ENCODE peak calls at places on chromosomes 6 and 20, in six cellular contexts. One of them, this sample, is unnamed.

GRCh38 chr6:31559958-31560696 is 12.0 kb upstream of the LTA start:
- DNase-seq in brain pericyte: no peak
- DNase-seq in AG20443: peak; percentile 56
- DNase-seq in neuronal stem cell: no peak
- DNase-seq in Kasumi-1: peak; percentile 98
- DNase-seq in naive B cell: peak; percentile 77
- DNase-seq in this sample: peak; percentile 52

GRCh38 chr6:34917626-34918285 is 28.7 kb downstream of the ANKS1A start:
- DNase-seq in brain pericyte: no peak
- DNase-seq in naive B cell: no peak
- DNase-seq in AG20443: no peak
- DNase-seq in neuronal stem cell: no peak
- DNase-seq in Kasumi-1: no peak
- DNase-seq in this sample: no peak

GRCh38 chr6:33854572-33855030 is 50.8 kb upstream of the MLN start:
- DNase-seq in AG20443: peak; percentile 45
- DNase-seq in Kasumi-1: no peak
- DNase-seq in naive B cell: no peak
- DNase-seq in brain pericyte: no peak
- DNase-seq in neuronal stem cell: no peak
- DNase-seq in this sample: no peak

GRCh38 chr6:21263531-21264287 is 329.8 kb upstream of the SOX4 start:
- DNase-seq in AG20443: no peak
- DNase-seq in brain pericyte: no peak
- DNase-seq in neuronal stem cell: no peak
- DNase-seq in Kasumi-1: no peak
- DNase-seq in naive B cell: no peak
- DNase-seq in this sample: peak; percentile 78

GRCh38 chr6:163180874-163181541 is 233.5 kb upstream of the QKI start:
- DNase-seq in neuronal stem cell: peak; percentile 41
- DNase-seq in AG20443: peak; percentile 77
- DNase-seq in naive B cell: no peak
- DNase-seq in Kasumi-1: no peak
- DNase-seq in brain pericyte: peak; percentile 16
- DNase-seq in this sample: peak; percentile 35

GRCh38 chr20:43463133-43463863 is 5.6 kb downstream of the SRSF6 start:
- DNase-seq in Kasumi-1: no peak
- DNase-seq in naive B cell: no peak
- DNase-seq in brain pericyte: no peak
- DNase-seq in AG20443: no peak
- DNase-seq in neuronal stem cell: no peak
- DNase-seq in this sample: no peak

GRCh38 chr6:77231438-77232305 is 231.6 kb downstream of the HTR1B start:
- DNase-seq in brain pericyte: no peak
- DNase-seq in Kasumi-1: no peak
- DNase-seq in AG20443: no peak
- DNase-seq in neuronal stem cell: peak; percentile 24
- DNase-seq in naive B cell: no peak
- DNase-seq in this sample: peak; percentile 21

GRCh38 chr6:154230910-154231595 is 125.5 kb downstream of the IPCEF1 start:
- DNase-seq in AG20443: no peak
- DNase-seq in naive B cell: no peak
- DNase-seq in brain pericyte: no peak
- DNase-seq in neuronal stem cell: no peak
- DNase-seq in Kasumi-1: no peak
- DNase-seq in this sample: no peak

GRCh38 chr20:54069501-54069971 is 858 bp downstream of the BCAS1 start:
- DNase-seq in neuronal stem cell: no peak
- DNase-seq in naive B cell: no peak
- DNase-seq in brain pericyte: no peak
- DNase-seq in AG20443: no peak
- DNase-seq in Kasumi-1: no peak
- DNase-seq in this sample: no peak

GRCh38 chr20:44433751-44434538 is 41.7 kb upstream of the TTPAL start:
- DNase-seq in naive B cell: no peak
- DNase-seq in Kasumi-1: no peak
- DNase-seq in neuronal stem cell: no peak
- DNase-seq in AG20443: no peak
- DNase-seq in brain pericyte: no peak
- DNase-seq in this sample: no peak

GRCh38 chr20:35947489-35947888 is 6.8 kb downstream of the SCAND1 start:
- DNase-seq in neuronal stem cell: no peak
- DNase-seq in Kasumi-1: peak; percentile 52
- DNase-seq in AG20443: peak; percentile 30
- DNase-seq in naive B cell: peak; percentile 9
- DNase-seq in brain pericyte: no peak
- DNase-seq in this sample: peak; percentile 33

GRCh38 chr6:23659125-23659524 is 466.9 kb upstream of the NRSN1 start:
- DNase-seq in brain pericyte: no peak
- DNase-seq in neuronal stem cell: peak; percentile 43
- DNase-seq in naive B cell: no peak
- DNase-seq in Kasumi-1: peak; percentile 55
- DNase-seq in AG20443: no peak
- DNase-seq in this sample: peak; percentile 20

GRCh38 chr6:4447646-4448315 is 312.4 kb upstream of the ECI2 start:
- DNase-seq in AG20443: no peak
- DNase-seq in neuronal stem cell: no peak
- DNase-seq in brain pericyte: no peak
- DNase-seq in naive B cell: no peak
- DNase-seq in Kasumi-1: no peak
- DNase-seq in this sample: no peak

GRCh38 chr6:85712346-85712745 is 69.7 kb upstream of the SYNCRIP start:
- DNase-seq in brain pericyte: no peak
- DNase-seq in Kasumi-1: no peak
- DNase-seq in neuronal stem cell: no peak
- DNase-seq in naive B cell: no peak
- DNase-seq in AG20443: no peak
- DNase-seq in this sample: no peak

GRCh38 chr20:5095454-5095853 is 24.3 kb downstream of the PCNA start:
- DNase-seq in naive B cell: no peak
- DNase-seq in neuronal stem cell: no peak
- DNase-seq in brain pericyte: no peak
- DNase-seq in AG20443: no peak
- DNase-seq in Kasumi-1: no peak
- DNase-seq in this sample: no peak

GRCh38 chr20:54062812-54063280 is 7.5 kb downstream of the BCAS1 start:
- DNase-seq in AG20443: peak; percentile 68
- DNase-seq in neuronal stem cell: peak; percentile 15
- DNase-seq in Kasumi-1: peak; percentile 67
- DNase-seq in brain pericyte: no peak
- DNase-seq in naive B cell: peak; percentile 4
- DNase-seq in this sample: peak; percentile 67

GRCh38 chr6:99520855-99521556 is 5.8 kb upstream of the USP45 start:
- DNase-seq in brain pericyte: peak; percentile 45
- DNase-seq in neuronal stem cell: peak; percentile 69
- DNase-seq in Kasumi-1: peak; percentile 84
- DNase-seq in naive B cell: peak; percentile 63
- DNase-seq in AG20443: peak; percentile 94
- DNase-seq in this sample: peak; percentile 86

GRCh38 chr20:5364997-5365597 is 48.3 kb upstream of the PROKR2 start:
- DNase-seq in AG20443: no peak
- DNase-seq in neuronal stem cell: no peak
- DNase-seq in brain pericyte: no peak
- DNase-seq in Kasumi-1: no peak
- DNase-seq in naive B cell: no peak
- DNase-seq in this sample: peak; percentile 27

GRCh38 chr6:126039284-126039683 is 52.9 kb downstream of the TRMT11 start:
- DNase-seq in AG20443: peak; percentile 16
- DNase-seq in naive B cell: no peak
- DNase-seq in neuronal stem cell: no peak
- DNase-seq in brain pericyte: no peak
- DNase-seq in Kasumi-1: no peak
- DNase-seq in this sample: peak; percentile 61

GRCh38 chr20:14632906-14633305 is 295.5 kb upstream of the FLRT3 start:
- DNase-seq in naive B cell: no peak
- DNase-seq in neuronal stem cell: no peak
- DNase-seq in brain pericyte: no peak
- DNase-seq in Kasumi-1: peak; percentile 56
- DNase-seq in AG20443: peak; percentile 9
- DNase-seq in this sample: no peak

GRCh38 chr20:11261533-11262000 is 587.8 kb upstream of the JAG1 start:
- DNase-seq in neuronal stem cell: no peak
- DNase-seq in brain pericyte: peak; percentile 63
- DNase-seq in naive B cell: no peak
- DNase-seq in AG20443: peak; percentile 79
- DNase-seq in Kasumi-1: no peak
- DNase-seq in this sample: peak; percentile 93

GRCh38 chr6:28947831-28948270 is 24.1 kb upstream of the TRIM27 start:
- DNase-seq in Kasumi-1: no peak
- DNase-seq in neuronal stem cell: no peak
- DNase-seq in AG20443: no peak
- DNase-seq in brain pericyte: no peak
- DNase-seq in naive B cell: no peak
- DNase-seq in this sample: peak; percentile 52

GRCh38 chr6:87908978-87909802 is 138.5 kb upstream of the SPACA1 start:
- DNase-seq in naive B cell: no peak
- DNase-seq in Kasumi-1: no peak
- DNase-seq in AG20443: no peak
- DNase-seq in neuronal stem cell: no peak
- DNase-seq in brain pericyte: no peak
- DNase-seq in this sample: peak; percentile 26

GRCh38 chr20:3766832-3767433 is 620 bp downstream of the ADISSP start:
- DNase-seq in neuronal stem cell: no peak
- DNase-seq in Kasumi-1: no peak
- DNase-seq in brain pericyte: no peak
- DNase-seq in naive B cell: no peak
- DNase-seq in AG20443: no peak
- DNase-seq in this sample: no peak

GRCh38 chr20:45545754-45546453 is 1.3 kb downstream of the EPPIN start:
- DNase-seq in Kasumi-1: peak; percentile 3
- DNase-seq in naive B cell: no peak
- DNase-seq in AG20443: peak; percentile 61
- DNase-seq in brain pericyte: no peak
- DNase-seq in neuronal stem cell: peak; percentile 29
- DNase-seq in this sample: peak; percentile 41

GRCh38 chr6:78561015-78561414 is 306.3 kb upstream of the IRAK1BP1 start:
- DNase-seq in brain pericyte: no peak
- DNase-seq in Kasumi-1: no peak
- DNase-seq in neuronal stem cell: no peak
- DNase-seq in AG20443: no peak
- DNase-seq in naive B cell: no peak
- DNase-seq in this sample: peak; percentile 58

GRCh38 chr20:62088258-62089127 is 22.8 kb upstream of the TAF4 start:
- DNase-seq in naive B cell: no peak
- DNase-seq in brain pericyte: no peak
- DNase-seq in neuronal stem cell: no peak
- DNase-seq in AG20443: peak; percentile 64
- DNase-seq in Kasumi-1: no peak
- DNase-seq in this sample: peak; percentile 98

GRCh38 chr6:50240986-50241385 is 191.3 kb upstream of the DEFB112 start:
- DNase-seq in Kasumi-1: no peak
- DNase-seq in naive B cell: no peak
- DNase-seq in AG20443: no peak
- DNase-seq in neuronal stem cell: no peak
- DNase-seq in brain pericyte: no peak
- DNase-seq in this sample: no peak

GRCh38 chr20:10802201-10802600 is 128.4 kb upstream of the JAG1 start:
- DNase-seq in brain pericyte: no peak
- DNase-seq in naive B cell: no peak
- DNase-seq in neuronal stem cell: no peak
- DNase-seq in AG20443: peak; percentile 18
- DNase-seq in Kasumi-1: no peak
- DNase-seq in this sample: peak; percentile 12

GRCh38 chr20:10652660-10653191 is 21.1 kb downstream of the JAG1 start:
- DNase-seq in Kasumi-1: no peak
- DNase-seq in brain pericyte: no peak
- DNase-seq in AG20443: no peak
- DNase-seq in neuronal stem cell: no peak
- DNase-seq in naive B cell: no peak
- DNase-seq in this sample: no peak

GRCh38 chr6:90219168-90219985 is 77.3 kb downstream of the BACH2 start:
- DNase-seq in neuronal stem cell: peak; percentile 43
- DNase-seq in brain pericyte: peak; percentile 47
- DNase-seq in Kasumi-1: no peak
- DNase-seq in AG20443: peak; percentile 64
- DNase-seq in naive B cell: no peak
- DNase-seq in this sample: peak; percentile 81

GRCh38 chr6:111734068-111734825 is 128.6 kb upstream of the TRAF3IP2 start:
- DNase-seq in neuronal stem cell: no peak
- DNase-seq in AG20443: no peak
- DNase-seq in naive B cell: no peak
- DNase-seq in brain pericyte: peak; percentile 81
- DNase-seq in Kasumi-1: no peak
- DNase-seq in this sample: peak; percentile 17

GRCh38 chr6:16564430-16564829 is 196.8 kb downstream of the ATXN1 start:
- DNase-seq in AG20443: no peak
- DNase-seq in brain pericyte: no peak
- DNase-seq in neuronal stem cell: no peak
- DNase-seq in naive B cell: no peak
- DNase-seq in Kasumi-1: no peak
- DNase-seq in this sample: peak; percentile 55

GRCh38 chr20:36435799-36436541 is 105.3 kb upstream of the MYL9 start:
- DNase-seq in Kasumi-1: no peak
- DNase-seq in AG20443: peak; percentile 63
- DNase-seq in brain pericyte: no peak
- DNase-seq in naive B cell: peak; percentile 83
- DNase-seq in neuronal stem cell: peak; percentile 33
- DNase-seq in this sample: peak; percentile 61

GRCh38 chr6:137724018-137724403 is 143.0 kb upstream of the TNFAIP3 start:
- DNase-seq in brain pericyte: no peak
- DNase-seq in AG20443: no peak
- DNase-seq in neuronal stem cell: no peak
- DNase-seq in Kasumi-1: no peak
- DNase-seq in naive B cell: no peak
- DNase-seq in this sample: peak; percentile 45

GRCh38 chr6:26575494-26575939 is 21.2 kb upstream of the ABT1 start:
- DNase-seq in naive B cell: no peak
- DNase-seq in AG20443: no peak
- DNase-seq in brain pericyte: no peak
- DNase-seq in Kasumi-1: peak; percentile 26
- DNase-seq in neuronal stem cell: no peak
- DNase-seq in this sample: peak; percentile 72